ENCODE peak calls at places on chromosomes 7 and 10, in seven cellular contexts. One of them, this sample, is unnamed.

GRCh38 chr7:102454423-102454822 is 10.2 kb downstream of the ALKBH4 start:
- DNase-seq in colonic mucosa: no peak
- DNase-seq in thoracic aorta: no peak
- DNase-seq in Panc1: no peak
- DNase-seq in suprapubic skin: no peak
- DNase-seq in stomach: no peak
- DNase-seq in psoas muscle: no peak
- DNase-seq in this sample: no peak

GRCh38 chr10:132158122-132158741 is 28.5 kb upstream of the DPYSL4 start:
- DNase-seq in Panc1: no peak
- DNase-seq in thoracic aorta: no peak
- DNase-seq in colonic mucosa: no peak
- DNase-seq in stomach: no peak
- DNase-seq in suprapubic skin: no peak
- DNase-seq in psoas muscle: peak
- DNase-seq in this sample: no peak

GRCh38 chr7:128692623-128693270 is 20.7 kb downstream of the GARIN1A start:
- DNase-seq in suprapubic skin: no peak
- DNase-seq in psoas muscle: no peak
- DNase-seq in Panc1: no peak
- DNase-seq in colonic mucosa: no peak
- DNase-seq in thoracic aorta: no peak
- DNase-seq in stomach: no peak
- DNase-seq in this sample: no peak

GRCh38 chr7:136198168-136198567 is 221.0 kb upstream of the MTPN start:
- DNase-seq in stomach: no peak
- DNase-seq in thoracic aorta: no peak
- DNase-seq in suprapubic skin: no peak
- DNase-seq in Panc1: no peak
- DNase-seq in psoas muscle: no peak
- DNase-seq in colonic mucosa: no peak
- DNase-seq in this sample: no peak

GRCh38 chr7:155931386-155932085 is 119.3 kb upstream of the SHH start:
- DNase-seq in stomach: peak
- DNase-seq in Panc1: no peak
- DNase-seq in colonic mucosa: no peak
- DNase-seq in thoracic aorta: no peak
- DNase-seq in psoas muscle: no peak
- DNase-seq in suprapubic skin: no peak
- DNase-seq in this sample: no peak

GRCh38 chr7:337567-337951 is 47.6 kb downstream of the FOXL3 start:
- DNase-seq in suprapubic skin: no peak
- DNase-seq in Panc1: no peak
- DNase-seq in psoas muscle: no peak
- DNase-seq in thoracic aorta: no peak
- DNase-seq in stomach: no peak
- DNase-seq in colonic mucosa: no peak
- DNase-seq in this sample: no peak

GRCh38 chr10:46525824-46526681 is 30.4 kb downstream of the GPRIN2 start:
- DNase-seq in Panc1: no peak
- DNase-seq in stomach: no peak
- DNase-seq in psoas muscle: no peak
- DNase-seq in suprapubic skin: no peak
- DNase-seq in thoracic aorta: no peak
- DNase-seq in colonic mucosa: no peak
- DNase-seq in this sample: no peak

GRCh38 chr7:19146699-19147098 is 1.5 kb upstream of the FERD3L start:
- DNase-seq in stomach: no peak
- DNase-seq in colonic mucosa: no peak
- DNase-seq in Panc1: no peak
- DNase-seq in psoas muscle: no peak
- DNase-seq in suprapubic skin: no peak
- DNase-seq in thoracic aorta: no peak
- DNase-seq in this sample: no peak

GRCh38 chr10:101031128-101031795 is at the start of the genes PDZD7 and SFXN3:
- DNase-seq in thoracic aorta: peak
- DNase-seq in stomach: peak
- DNase-seq in colonic mucosa: peak
- DNase-seq in Panc1: no peak
- DNase-seq in suprapubic skin: peak
- DNase-seq in psoas muscle: peak
- DNase-seq in this sample: peak

GRCh38 chr10:79295593-79295992 is 51.7 kb upstream of the PPIF start:
- DNase-seq in suprapubic skin: no peak
- DNase-seq in stomach: no peak
- DNase-seq in Panc1: no peak
- DNase-seq in psoas muscle: no peak
- DNase-seq in thoracic aorta: no peak
- DNase-seq in colonic mucosa: no peak
- DNase-seq in this sample: no peak

GRCh38 chr7:121313793-121314676 is 14.8 kb upstream of the WNT16 start:
- DNase-seq in colonic mucosa: peak
- DNase-seq in psoas muscle: no peak
- DNase-seq in Panc1: no peak
- DNase-seq in suprapubic skin: no peak
- DNase-seq in stomach: no peak
- DNase-seq in thoracic aorta: no peak
- DNase-seq in this sample: no peak

GRCh38 chr10:128063736-128064614 is 62.2 kb downstream of the MKI67 start:
- DNase-seq in colonic mucosa: no peak
- DNase-seq in suprapubic skin: peak
- DNase-seq in stomach: no peak
- DNase-seq in Panc1: no peak
- DNase-seq in thoracic aorta: no peak
- DNase-seq in psoas muscle: no peak
- DNase-seq in this sample: no peak

GRCh38 chr7:136741941-136742340 is 126.5 kb upstream of the CHRM2 start:
- DNase-seq in thoracic aorta: no peak
- DNase-seq in colonic mucosa: no peak
- DNase-seq in suprapubic skin: no peak
- DNase-seq in Panc1: no peak
- DNase-seq in psoas muscle: no peak
- DNase-seq in stomach: no peak
- DNase-seq in this sample: no peak

GRCh38 chr7:157468221-157469111 is 131.7 kb downstream of the DNAJB6 start:
- DNase-seq in suprapubic skin: peak
- DNase-seq in psoas muscle: no peak
- DNase-seq in colonic mucosa: no peak
- DNase-seq in stomach: peak
- DNase-seq in Panc1: no peak
- DNase-seq in thoracic aorta: no peak
- DNase-seq in this sample: no peak

GRCh38 chr7:21086688-21087087 is 300.0 kb upstream of the SP8 start:
- DNase-seq in colonic mucosa: no peak
- DNase-seq in suprapubic skin: no peak
- DNase-seq in Panc1: no peak
- DNase-seq in stomach: peak
- DNase-seq in thoracic aorta: no peak
- DNase-seq in psoas muscle: no peak
- DNase-seq in this sample: no peak

GRCh38 chr7:75891815-75892411 is 13.1 kb downstream of the RHBDD2 start:
- DNase-seq in psoas muscle: no peak
- DNase-seq in stomach: no peak
- DNase-seq in suprapubic skin: no peak
- DNase-seq in thoracic aorta: no peak
- DNase-seq in Panc1: no peak
- DNase-seq in colonic mucosa: no peak
- DNase-seq in this sample: no peak

GRCh38 chr10:290026-290725 is 154.9 kb downstream of the ZMYND11 start:
- DNase-seq in thoracic aorta: no peak
- DNase-seq in psoas muscle: no peak
- DNase-seq in colonic mucosa: no peak
- DNase-seq in suprapubic skin: no peak
- DNase-seq in stomach: no peak
- DNase-seq in Panc1: no peak
- DNase-seq in this sample: no peak

GRCh38 chr10:289581-289980 is 154.3 kb downstream of the ZMYND11 start:
- DNase-seq in psoas muscle: no peak
- DNase-seq in Panc1: no peak
- DNase-seq in colonic mucosa: no peak
- DNase-seq in thoracic aorta: no peak
- DNase-seq in stomach: no peak
- DNase-seq in suprapubic skin: no peak
- DNase-seq in this sample: no peak

GRCh38 chr10:287029-287428 is 151.8 kb downstream of the ZMYND11 start:
- DNase-seq in thoracic aorta: no peak
- DNase-seq in suprapubic skin: no peak
- DNase-seq in colonic mucosa: no peak
- DNase-seq in Panc1: no peak
- DNase-seq in stomach: no peak
- DNase-seq in psoas muscle: no peak
- DNase-seq in this sample: no peak

GRCh38 chr10:288605-289200 is 153.4 kb downstream of the ZMYND11 start:
- DNase-seq in Panc1: no peak
- DNase-seq in stomach: no peak
- DNase-seq in colonic mucosa: no peak
- DNase-seq in psoas muscle: no peak
- DNase-seq in suprapubic skin: no peak
- DNase-seq in thoracic aorta: no peak
- DNase-seq in this sample: no peak

GRCh38 chr10:287814-288213 is 152.6 kb downstream of the ZMYND11 start:
- DNase-seq in thoracic aorta: no peak
- DNase-seq in stomach: no peak
- DNase-seq in suprapubic skin: no peak
- DNase-seq in Panc1: no peak
- DNase-seq in psoas muscle: no peak
- DNase-seq in colonic mucosa: no peak
- DNase-seq in this sample: no peak
- TF ChIP-seq CTCF in thoracic aorta: peak
- TF ChIP-seq CTCF in stomach: no peak
- TF ChIP-seq CTCF in suprapubic skin: no peak
- TF ChIP-seq CTCF in Panc1: no peak
- TF ChIP-seq CTCF in psoas muscle: peak
- TF ChIP-seq CTCF in colonic mucosa: no peak
- TF ChIP-seq CTCF in this sample: no peak

GRCh38 chr7:2518737-2519118 is 846 bp upstream of the LFNG start:
- DNase-seq in suprapubic skin: no peak
- DNase-seq in thoracic aorta: no peak
- DNase-seq in colonic mucosa: no peak
- DNase-seq in Panc1: no peak
- DNase-seq in stomach: no peak
- DNase-seq in psoas muscle: no peak
- DNase-seq in this sample: no peak
- H3K4me3 ChIP-seq in suprapubic skin: peak
- H3K4me3 ChIP-seq in thoracic aorta: peak
- H3K4me3 ChIP-seq in colonic mucosa: peak
- H3K4me3 ChIP-seq in Panc1: peak
- H3K4me3 ChIP-seq in stomach: peak
- H3K4me3 ChIP-seq in psoas muscle: peak
- H3K4me3 ChIP-seq in this sample: no peak

DNA sequence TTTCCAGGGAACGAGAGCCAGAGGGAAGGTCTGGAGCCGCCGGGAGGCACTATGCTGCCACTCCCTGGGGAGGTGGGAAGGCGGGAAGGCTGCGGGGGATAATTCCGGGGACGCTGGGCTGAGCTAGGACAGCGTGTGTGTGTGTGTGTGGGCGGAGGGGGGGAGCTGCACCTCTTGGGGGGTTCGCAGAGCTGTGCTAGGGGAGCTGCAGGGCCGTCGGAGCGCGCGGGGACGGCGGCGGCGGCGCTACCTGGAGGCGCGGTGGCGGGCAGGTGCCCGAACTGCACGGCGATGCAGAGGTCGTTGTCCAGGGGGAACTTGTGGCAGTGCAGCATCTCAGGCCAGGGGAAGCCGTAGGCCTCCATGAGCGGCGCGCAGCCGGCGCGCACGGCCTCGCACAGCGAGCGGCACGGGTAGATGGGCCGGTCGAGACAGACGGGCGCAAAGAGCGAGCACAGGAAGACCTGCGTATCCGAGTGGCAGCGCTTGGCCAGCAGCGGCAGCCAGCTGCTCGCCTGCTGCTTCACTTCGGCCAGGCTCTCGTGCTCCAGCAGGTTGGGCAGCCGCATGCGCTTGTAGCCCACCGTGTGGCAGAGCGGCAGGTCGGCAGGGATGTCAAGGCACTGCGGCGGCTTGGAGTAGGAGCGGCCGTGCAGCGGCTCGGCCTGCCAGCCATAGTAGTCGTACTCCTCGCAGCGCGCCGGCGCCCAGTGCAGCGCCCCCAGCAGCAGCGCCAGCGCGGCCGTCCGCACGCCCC is 566 bp downstream of the SFRP5 start:
- DNase-seq in colonic mucosa: no peak
- DNase-seq in suprapubic skin: no peak
- DNase-seq in stomach: no peak
- DNase-seq in Panc1: no peak
- DNase-seq in thoracic aorta: no peak
- DNase-seq in psoas muscle: no peak
- DNase-seq in this sample: peak
- H3K27ac ChIP-seq in colonic mucosa: no peak
- H3K27ac ChIP-seq in suprapubic skin: no peak
- H3K27ac ChIP-seq in stomach: no peak
- H3K27ac ChIP-seq in Panc1: no peak
- H3K27ac ChIP-seq in thoracic aorta: no peak
- H3K27ac ChIP-seq in psoas muscle: no peak
- H3K27ac ChIP-seq in this sample: no peak

GRCh38 chr7:107661081-107661864 is 645 bp downstream of the SLC26A4 start:
- DNase-seq in thoracic aorta: no peak
- DNase-seq in suprapubic skin: no peak
- DNase-seq in colonic mucosa: peak
- DNase-seq in psoas muscle: peak
- DNase-seq in stomach: peak
- DNase-seq in Panc1: no peak
- DNase-seq in this sample: peak
- TF ChIP-seq CTCF in thoracic aorta: peak
- TF ChIP-seq CTCF in suprapubic skin: no peak
- TF ChIP-seq CTCF in colonic mucosa: no peak
- TF ChIP-seq CTCF in psoas muscle: no peak
- TF ChIP-seq CTCF in stomach: no peak
- TF ChIP-seq CTCF in Panc1: peak
- TF ChIP-seq CTCF in this sample: peak

DNA sequence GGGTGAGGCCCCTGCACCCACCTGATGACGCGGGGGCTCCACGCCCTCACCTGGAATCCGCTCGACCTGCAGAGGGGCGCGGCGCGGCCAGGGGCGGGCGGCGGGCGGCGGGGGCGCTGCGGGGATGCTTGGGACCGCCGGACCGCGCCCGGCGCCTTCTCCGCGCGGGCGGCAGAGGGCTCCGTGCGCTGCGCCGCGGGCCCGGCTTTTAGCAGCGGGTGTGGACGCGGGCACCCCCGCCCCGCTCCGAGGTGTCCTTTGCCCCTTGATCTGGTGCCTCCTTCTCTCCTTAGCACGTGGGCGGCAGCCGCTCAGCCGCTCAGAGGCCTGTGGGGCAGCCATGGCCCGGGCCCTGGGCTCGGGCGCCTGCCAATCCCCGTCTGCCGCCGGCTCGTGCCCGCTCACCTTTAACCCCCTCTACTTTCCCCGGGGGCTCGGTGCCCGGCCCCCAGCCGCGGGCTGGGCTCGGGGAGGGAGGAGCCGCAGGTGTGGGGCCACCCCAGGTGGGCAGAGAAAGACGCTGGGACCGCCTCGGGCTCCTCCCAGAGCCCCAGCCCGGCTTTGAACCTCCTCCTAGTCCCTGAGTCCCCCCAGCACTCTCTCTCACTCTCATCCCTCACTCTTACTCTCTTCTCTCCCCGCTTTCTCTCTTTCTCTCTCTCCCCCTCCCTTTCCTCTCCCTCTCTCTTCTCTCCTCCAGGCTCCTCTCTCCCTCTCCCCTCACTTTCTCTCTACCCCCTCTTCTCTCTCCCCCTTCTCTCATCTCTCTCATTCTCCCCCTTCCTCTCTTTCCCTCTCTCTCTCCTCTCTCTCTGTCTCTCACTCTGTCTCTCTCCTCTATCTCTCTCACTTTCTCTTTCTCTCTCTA is 19.7 kb upstream of the VPS37D start:
- DNase-seq in thoracic aorta: no peak
- DNase-seq in suprapubic skin: no peak
- DNase-seq in psoas muscle: peak
- DNase-seq in Panc1: no peak
- DNase-seq in stomach: peak
- DNase-seq in colonic mucosa: peak
- DNase-seq in this sample: peak
- H3K4me3 ChIP-seq in thoracic aorta: peak
- H3K4me3 ChIP-seq in suprapubic skin: peak
- H3K4me3 ChIP-seq in psoas muscle: peak
- H3K4me3 ChIP-seq in Panc1: peak
- H3K4me3 ChIP-seq in stomach: peak
- H3K4me3 ChIP-seq in colonic mucosa: peak
- H3K4me3 ChIP-seq in this sample: peak

This sample was measured in WERI-Rb-1.